ENCODE peak calls at places on chromosomes 2 and 18, in six cellular contexts. J, U, G, N, A and X are unnamed samples.

GRCh38 chr2:150125188-150125587 is 362.3 kb downstream of the RND3 start:
- DNase-seq in J (no peak), U (no peak), G (no peak), N (peak; percentile 62), A (no peak), X (no peak)

GRCh38 chr18:6605115-6605869 is 124.2 kb upstream of the ARHGAP28 start:
- DNase-seq in J (no peak), U (no peak), G (peak; percentile 21), N (no peak), A (no peak), X (no peak)

GRCh38 chr2:171615071-171615470 is 72.2 kb upstream of the DYNC1I2 start:
- DNase-seq in J (no peak), U (no peak), G (no peak), N (no peak), A (no peak), X (no peak)

GRCh38 chr18:77088977-77089795 is 43.4 kb downstream of the MBP start:
- DNase-seq in J (no peak), U (peak; percentile 81), G (peak; percentile 95), N (peak; percentile 79), A (no peak), X (no peak)

GRCh38 chr2:101803945-101804696 is 106.6 kb downstream of the MAP4K4 start:
- DNase-seq in J (no peak), U (no peak), G (no peak), N (no peak), A (no peak), X (no peak)

GRCh38 chr2:133972297-133972696 is 281.6 kb upstream of the MGAT5 start:
- DNase-seq in J (no peak), U (no peak), G (no peak), N (no peak), A (no peak), X (no peak)

GRCh38 chr2:232368311-232368731 is 10.2 kb upstream of the ALPP start:
- DNase-seq in J (no peak), U (no peak), G (no peak), N (no peak), A (no peak), X (no peak)

GRCh38 chr2:112065966-112066365 is 10.9 kb downstream of the TMEM87B start:
- DNase-seq in J (no peak), U (no peak), G (no peak), N (no peak), A (no peak), X (no peak)

GRCh38 chr2:88230912-88231311 is 60.8 kb downstream of the THNSL2 start:
- DNase-seq in J (no peak), U (no peak), G (no peak), N (no peak), A (no peak), X (no peak)

GRCh38 chr2:234686088-234686890 is 189.4 kb upstream of the ARL4C start:
- DNase-seq in J (no peak), U (no peak), G (no peak), N (no peak), A (no peak), X (no peak)

GRCh38 chr2:211141646-211142045 is 585.2 kb downstream of the CPS1 start:
- DNase-seq in J (no peak), U (no peak), G (no peak), N (no peak), A (no peak), X (no peak)

GRCh38 chr18:58670561-58671121 is 624 bp upstream of the MALT1 start:
- DNase-seq in J (no peak), U (peak; percentile 35), G (no peak), N (no peak), A (no peak), X (no peak)

GRCh38 chr2:143975216-143975615 is 544.7 kb downstream of the ZEB2 start:
- DNase-seq in J (no peak), U (no peak), G (no peak), N (no peak), A (no peak), X (no peak)

GRCh38 chr2:102166189-102166845 is 20.5 kb upstream of the IL1RL2 start:
- DNase-seq in J (no peak), U (no peak), G (peak; percentile 49), N (peak; percentile 44), A (peak; percentile 27), X (no peak)

DNA sequence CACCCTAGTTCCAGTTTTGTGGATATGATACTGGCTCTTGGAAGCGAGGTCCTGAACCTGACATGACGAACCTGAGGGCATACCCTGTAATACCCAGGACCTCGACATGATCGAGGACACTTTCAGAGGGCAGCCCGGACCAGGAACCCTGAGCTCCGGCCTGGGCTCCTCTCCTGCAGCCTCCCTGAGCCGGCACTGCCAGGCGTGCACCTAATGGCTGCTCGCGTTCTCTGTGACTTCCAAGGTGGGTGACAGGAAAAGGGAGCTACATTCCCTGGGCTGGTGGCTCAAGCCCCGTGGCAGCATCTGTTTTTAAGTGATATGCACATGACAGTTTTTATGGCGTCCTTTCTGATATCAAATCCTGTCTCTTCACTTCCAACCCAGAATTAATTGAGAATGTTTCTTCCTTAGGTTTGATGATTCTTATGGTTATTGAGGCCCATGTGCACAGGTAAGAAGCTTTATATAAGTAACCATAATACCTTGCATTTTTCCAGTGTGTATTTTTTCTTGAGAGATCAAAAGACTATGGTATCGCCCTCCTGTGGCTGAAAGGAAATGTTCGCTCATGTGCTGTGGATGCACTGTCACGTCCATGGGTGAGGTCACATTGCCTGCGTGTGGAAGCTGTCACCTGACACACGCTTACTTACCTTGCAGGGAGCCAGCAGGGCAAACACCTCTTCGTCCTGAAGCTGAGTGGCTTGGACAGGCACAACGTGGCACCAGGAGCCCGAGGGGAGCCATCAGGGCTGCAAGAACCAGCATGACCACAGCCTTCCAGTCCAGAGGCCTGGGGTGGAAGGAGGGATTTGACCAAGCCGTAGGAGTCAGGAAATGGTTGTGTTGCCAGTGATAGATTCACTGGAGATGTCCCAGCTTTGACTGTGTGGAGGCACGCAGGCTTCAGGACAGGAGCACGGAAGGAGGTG is 367.4 kb upstream of the MYT1L start:
- DNase-seq in J (no peak), U (peak; percentile 22), G (no peak), N (no peak), A (no peak), X (no peak)
- TF ChIP-seq CTCF in J (no peak), U (peak; percentile 21), G (no peak), N (no peak), A (no peak), X (no peak)

GRCh38 chr18:4309227-4309626 is 145.9 kb downstream of the DLGAP1 start:
- DNase-seq in J (no peak), U (no peak), G (no peak), N (no peak), A (no peak), X (no peak)
- TF ChIP-seq CTCF in J (no peak), U (no peak), G (no peak), N (no peak), A (no peak), X (no peak)

GRCh38 chr2:188600536-188601210 is 309.0 kb downstream of the GULP1 start:
- DNase-seq in J (no peak), U (no peak), G (no peak), N (no peak), A (no peak), X (no peak)

GRCh38 chr2:188599140-188599539 is 307.5 kb downstream of the GULP1 start:
- DNase-seq in J (no peak), U (no peak), G (no peak), N (no peak), A (no peak), X (no peak)

GRCh38 chr2:188601927-188602326 is 310.3 kb downstream of the GULP1 start:
- DNase-seq in J (no peak), U (no peak), G (no peak), N (no peak), A (no peak), X (no peak)

GRCh38 chr2:188598551-188598950 is 306.9 kb downstream of the GULP1 start:
- DNase-seq in J (no peak), U (no peak), G (no peak), N (no peak), A (no peak), X (no peak)

DNA sequence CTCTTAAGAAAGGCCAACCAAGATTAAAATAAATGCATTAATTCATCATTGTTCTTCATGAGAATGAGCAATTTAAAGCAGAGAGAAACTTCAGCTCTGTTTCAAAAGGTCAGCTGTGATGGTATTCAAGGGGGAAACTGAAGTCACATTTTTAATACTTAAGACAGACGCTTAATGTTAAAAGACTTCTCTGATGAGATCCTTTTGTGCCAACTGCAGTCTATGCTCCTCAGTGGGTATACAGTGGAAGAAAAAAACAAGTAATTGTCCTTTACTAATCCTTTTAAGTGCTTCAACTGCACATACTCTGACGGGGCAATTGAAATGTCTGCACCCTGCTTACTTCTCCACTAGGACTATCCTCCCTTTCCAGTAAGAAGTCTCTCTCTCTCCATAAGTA is 309.7 kb downstream of the GULP1 start:
- DNase-seq in J (no peak), U (no peak), G (no peak), N (no peak), A (no peak), X (no peak)
- TF ChIP-seq CTCF in J (no peak), U (no peak), G (no peak), N (no peak), A (no peak), X (no peak)

DNA sequence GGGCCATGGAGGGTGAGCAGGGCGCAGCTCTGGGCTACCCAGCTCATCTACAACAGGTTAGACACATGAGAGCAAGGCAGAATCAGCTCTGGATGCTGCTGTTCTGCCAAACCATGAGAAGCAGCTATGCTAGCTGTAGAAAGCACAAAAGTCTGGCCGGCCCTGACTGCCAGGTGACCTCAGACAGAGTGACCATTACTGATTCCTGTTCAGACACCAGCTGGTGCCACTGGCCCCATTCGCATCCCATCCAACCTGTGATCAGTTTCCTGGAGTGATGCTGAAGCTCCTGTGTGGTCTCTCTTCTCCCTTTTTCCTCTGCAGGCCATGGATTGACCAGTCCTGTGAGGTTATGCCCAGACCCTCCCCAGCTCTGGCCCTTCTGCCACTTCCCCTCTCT is 14.3 kb downstream of the RBMS1 start:
- DNase-seq in J (no peak), U (no peak), G (no peak), N (no peak), A (no peak), X (no peak)
- TF ChIP-seq CTCF in J (no peak), U (no peak), G (no peak), N (no peak), A (no peak), X (no peak)

DNA sequence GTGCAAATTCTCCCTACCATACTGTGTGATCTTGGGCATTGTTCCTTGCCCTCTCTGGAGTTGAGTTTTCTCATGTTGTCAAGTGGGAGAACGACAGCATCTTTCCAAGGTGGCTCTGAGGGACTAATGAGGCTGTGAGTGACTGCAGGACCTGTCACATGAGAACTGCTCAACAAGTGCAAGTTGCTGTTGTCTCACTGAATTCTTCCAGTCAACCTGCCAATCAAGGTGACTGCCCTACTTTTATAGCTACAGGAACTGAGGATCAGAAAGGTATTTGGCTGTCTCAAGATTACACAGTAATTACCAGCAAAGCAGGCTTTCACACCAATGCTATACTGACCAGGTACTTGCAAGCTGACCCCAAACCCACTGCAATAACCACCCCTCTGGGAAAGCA is 137.6 kb downstream of the MTCL1 start:
- DNase-seq in J (no peak), U (no peak), G (no peak), N (no peak), A (no peak), X (no peak)
- TF ChIP-seq CTCF in J (no peak), U (no peak), G (no peak), N (no peak), A (no peak), X (no peak)